ENCODE peak calls at places on chromosomes 1 and 21, in four cellular contexts. F is HepG2, H is SK-N-SH, W is K562. I is an unnamed sample.

GRCh38 chr1:229572286-229572685 is 13.8 kb upstream of the ABCB10 start:
- DNase-seq in F (peak), H (no peak), W (no peak), I (no peak)

GRCh38 chr1:108051625-108052382 is 86.8 kb upstream of the VAV3 start:
- DNase-seq in F (peak), H (no peak), W (no peak), I (no peak)

GRCh38 chr1:246681822-246682221 is 42.4 kb upstream of the SCCPDH start:
- DNase-seq in F (no peak), H (peak), W (no peak), I (no peak)

GRCh38 chr21:25370311-25370744 is 237.0 kb downstream of the MRPL39 start:
- DNase-seq in F (no peak), H (no peak), W (no peak), I (no peak)

GRCh38 chr1:19260211-19261138 is 8.9 kb downstream of the MRTO4 start:
- DNase-seq in F (no peak), H (no peak), W (peak), I (no peak)

GRCh38 chr21:28771790-28772501 is 220.7 kb downstream of the LTN1 start:
- DNase-seq in F (no peak), H (no peak), W (no peak), I (no peak)

GRCh38 chr1:223708001-223708359 is 4.4 kb upstream of the CAPN2 start:
- DNase-seq in F (peak), H (no peak), W (no peak), I (no peak)

GRCh38 chr1:150973258-150973825 is 1.3 kb downstream of the CERS2 start:
- DNase-seq in F (no peak), H (peak), W (peak), I (no peak)

GRCh38 chr1:5370321-5370720 is 621.9 kb downstream of the NPHP4 start:
- DNase-seq in F (no peak), H (no peak), W (no peak), I (no peak)

GRCh38 chr1:232440325-232441059 is 189.4 kb downstream of the SIPA1L2 start:
- DNase-seq in F (no peak), H (no peak), W (no peak), I (no peak)

GRCh38 chr1:168266644-168267186 is 14.0 kb upstream of the TBX19 start:
- DNase-seq in F (peak), H (no peak), W (peak), I (no peak)

GRCh38 chr1:52520149-52520548 is 32.7 kb downstream of the TUT4 start:
- DNase-seq in F (no peak), H (no peak), W (no peak), I (no peak)

GRCh38 chr1:156815851-156816536 is 654 bp downstream of the SH2D2A start:
- DNase-seq in F (no peak), H (no peak), W (no peak), I (no peak)

GRCh38 chr1:46687095-46687659 is 15.5 kb downstream of the TEX38 start:
- DNase-seq in F (no peak), H (no peak), W (no peak), I (no peak)

GRCh38 chr21:41393876-41394465 is 32.1 kb upstream of the MX1 start:
- DNase-seq in F (no peak), H (no peak), W (no peak), I (no peak)

GRCh38 chr1:3054474-3054873 is 14.5 kb upstream of the PRDM16 start:
- DNase-seq in F (no peak), H (no peak), W (no peak), I (no peak)

GRCh38 chr1:91803847-91804545 is 82.0 kb downstream of the TGFBR3 start:
- DNase-seq in F (no peak), H (no peak), W (peak), I (no peak)

GRCh38 chr21:45590726-45591618 is 48.7 kb upstream of the SLC19A1 start:
- DNase-seq in F (no peak), H (no peak), W (peak), I (peak)

DNA sequence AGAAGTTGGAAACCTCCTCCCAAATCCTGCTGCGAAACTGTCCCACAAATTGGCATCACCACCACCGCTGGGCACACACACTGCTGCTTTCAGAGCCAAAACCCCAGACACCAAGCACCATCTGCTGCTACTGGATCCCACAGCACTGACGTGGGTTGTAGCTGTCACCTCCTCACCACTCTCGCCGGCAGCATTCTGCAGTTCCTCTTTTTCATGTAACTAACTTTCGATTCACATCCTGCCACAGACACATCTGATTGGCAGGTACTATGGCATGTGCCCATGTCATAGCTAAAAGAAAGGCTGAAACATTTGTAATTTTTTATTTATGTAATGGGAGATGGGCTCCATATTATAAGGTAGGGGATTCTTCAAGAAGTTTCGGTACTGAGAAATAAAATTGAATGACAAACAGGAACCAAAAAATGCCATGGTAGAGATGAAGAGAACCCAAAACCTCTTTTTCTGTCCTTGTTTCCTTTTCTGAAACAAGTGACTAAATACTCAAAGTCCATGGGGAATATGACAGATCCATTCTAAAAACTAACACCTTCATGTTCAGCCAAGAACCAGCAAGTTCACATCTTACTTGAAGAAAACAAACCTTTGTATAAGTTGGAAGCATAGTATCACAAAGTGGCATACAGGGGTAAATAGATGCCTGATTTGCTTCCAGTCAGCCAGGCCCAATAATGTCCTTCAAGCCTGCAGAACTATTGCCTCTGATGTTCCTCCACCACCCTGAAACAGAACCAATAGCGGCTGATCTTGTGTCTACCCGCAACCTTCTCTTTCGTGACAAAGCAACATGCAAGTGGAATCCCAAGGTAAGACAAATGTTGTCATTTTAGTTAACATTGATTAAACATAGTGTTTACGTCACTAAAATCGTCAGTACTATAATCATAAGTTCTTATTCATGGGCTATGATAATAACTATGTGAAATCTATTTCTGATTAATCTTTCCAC is 26.6 kb upstream of the RGS13 start:
- DNase-seq in F (no peak), H (no peak), W (peak), I (no peak)
- TF ChIP-seq FOXJ3 in F (no peak), H (no peak), W (no peak), I (no peak)

GRCh38 chr1:203183828-203184227 is 2.7 kb downstream of the CHI3L1 start:
- DNase-seq in F (no peak), H (no peak), W (no peak), I (no peak)
- TF ChIP-seq FOXJ3 in F (no peak), H (no peak), W (no peak), I (no peak)

DNA sequence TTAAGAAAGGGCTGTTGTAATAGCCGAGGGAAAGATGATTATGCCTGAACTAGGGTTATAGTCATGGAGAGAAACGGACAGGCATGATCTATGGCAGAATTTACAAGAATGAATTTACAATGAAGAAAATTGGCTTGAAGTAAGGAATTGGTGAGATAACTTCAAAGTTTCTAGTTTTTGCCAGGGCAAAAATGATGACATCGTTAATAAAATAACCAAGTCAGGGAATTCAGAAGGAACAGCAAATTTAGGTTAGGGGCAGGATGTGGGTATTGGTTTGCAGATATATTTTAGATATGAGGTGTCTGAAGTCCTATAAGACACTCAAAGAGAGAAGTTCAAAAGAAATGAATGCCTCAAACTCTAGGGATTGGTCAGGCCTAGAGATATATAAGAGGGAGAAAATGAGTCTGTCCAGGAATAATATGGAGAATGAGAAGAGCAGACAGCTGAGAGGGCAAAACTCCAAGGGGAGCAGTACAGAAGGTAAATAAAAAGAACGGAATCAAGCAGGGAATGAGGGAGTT is 62.8 kb downstream of the IARS2 start:
- DNase-seq in F (no peak), H (no peak), W (no peak), I (no peak)
- TF ChIP-seq FOXJ3 in F (no peak), H (no peak), W (no peak), I (no peak)

DNA sequence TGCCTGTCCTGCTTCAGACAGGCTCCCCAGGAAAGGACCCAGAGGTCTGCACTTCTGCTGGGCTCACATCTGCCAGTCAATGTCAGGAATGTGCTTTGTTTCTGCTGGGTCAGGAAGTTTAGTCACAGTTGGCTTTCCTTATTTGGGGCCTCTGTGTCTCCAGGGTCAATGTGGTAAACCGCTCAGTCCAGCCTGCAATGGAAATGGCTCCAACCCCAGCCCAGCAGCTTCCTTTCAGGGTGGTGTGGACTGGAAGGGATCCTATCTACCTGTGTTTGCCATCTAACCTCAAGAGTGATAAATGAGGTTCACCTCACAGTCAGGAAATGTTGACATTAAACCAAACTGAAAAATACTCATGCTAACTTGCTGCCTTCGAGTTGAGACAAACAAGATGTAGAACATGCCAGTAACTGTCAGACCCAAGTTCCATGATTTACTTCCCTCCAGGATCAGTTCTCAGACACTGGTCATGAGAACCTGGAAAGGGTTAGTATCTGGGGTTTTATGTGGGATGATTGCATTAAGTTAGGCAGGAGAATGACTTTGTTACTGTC is 20.3 kb downstream of the ENO1 start:
- DNase-seq in F (peak), H (no peak), W (peak), I (no peak)
- TF ChIP-seq FOXJ3 in F (no peak), H (no peak), W (no peak), I (no peak)

GRCh38 chr1:64934115-64934880 is 32.1 kb downstream of the JAK1 start:
- DNase-seq in F (peak), H (no peak), W (peak), I (no peak)
- TF ChIP-seq FOXJ3 in F (no peak), H (no peak), W (no peak), I (no peak)

GRCh38 chr1:10530281-10530740 is 55.6 kb downstream of the PEX14 start:
- DNase-seq in F (no peak), H (peak), W (no peak), I (peak)

GRCh38 chr1:10530756-10531155 is 56.0 kb downstream of the PEX14 start:
- DNase-seq in F (no peak), H (no peak), W (no peak), I (no peak)

GRCh38 chr1:10528066-10529014 is 53.6 kb downstream of the PEX14 start:
- DNase-seq in F (no peak), H (no peak), W (peak), I (no peak)

GRCh38 chr1:10529772-10530171 is 55.0 kb downstream of the PEX14 start:
- DNase-seq in F (no peak), H (no peak), W (no peak), I (no peak)

GRCh38 chr1:10529096-10529495 is 54.3 kb downstream of the PEX14 start:
- DNase-seq in F (no peak), H (no peak), W (no peak), I (peak)
- TF ChIP-seq FOXJ3 in F (no peak), H (no peak), W (no peak), I (no peak)

GRCh38 chr1:40199126-40199525 is 37.9 kb downstream of the RLF start:
- DNase-seq in F (no peak), H (no peak), W (no peak), I (no peak)

GRCh38 chr1:40197656-40198055 is 36.5 kb downstream of the RLF start:
- DNase-seq in F (no peak), H (peak), W (no peak), I (no peak)
- TF ChIP-seq FOXJ3 in F (no peak), H (no peak), W (no peak), I (no peak)

GRCh38 chr1:162369571-162369970 is 7.1 kb downstream of the SPATA46 start:
- DNase-seq in F (no peak), H (no peak), W (no peak), I (no peak)
- TF ChIP-seq FOXJ3 in F (no peak), H (no peak), W (no peak), I (no peak)